ENCODE peak calls at places on chromosomes 16 and 17, in four cellular contexts. M, A, U and F are unnamed samples.

GRCh38 chr17:36124879-36125824 is 21.5 kb downstream of the CCL4 start:
- DNase-seq in A (peak; percentile 30), U (no peak), M (no peak), F (peak; percentile 59)

GRCh38 chr17:57284984-57285646 is 28.8 kb downstream of the MSI2 start:
- DNase-seq in A (peak; percentile 96), U (peak; percentile 38), M (no peak), F (peak; percentile 79)

GRCh38 chr17:34366051-34366450 is 3.0 kb upstream of the CCL1 start:
- DNase-seq in U (no peak), M (no peak), A (peak; percentile 54), F (no peak)

GRCh38 chr16:12319464-12320030 is 343.0 kb downstream of the SNX29 start:
- DNase-seq in A (no peak), M (peak; percentile 89), U (no peak), F (peak; percentile 30)

GRCh38 chr17:44501866-44502265 is 1.3 kb downstream of the GPATCH8 start:
- DNase-seq in U (no peak), A (peak; percentile 30), M (peak; percentile 25), F (peak; percentile 48)

GRCh38 chr17:1645207-1646171 is at the start of gene SCARF1:
- DNase-seq in M (no peak), A (no peak), U (no peak), F (no peak)

GRCh38 chr16:84672276-84673202 is 24.2 kb downstream of the KLHL36 start:
- DNase-seq in U (peak; percentile 75), M (peak; percentile 68), A (peak; percentile 87), F (peak; percentile 79)

GRCh38 chr16:66714659-66715307 is 18.2 kb upstream of the CMTM4 start:
- DNase-seq in A (no peak), U (no peak), M (no peak), F (no peak)

GRCh38 chr16:46853713-46854443 is 22.9 kb upstream of the C16orf87 start:
- DNase-seq in M (peak; percentile 71), U (peak; percentile 53), A (peak; percentile 71), F (peak; percentile 80)